ENCODE peak calls at places on chromosomes 6 and 20, in seven cellular contexts. D, M, V, F, E, X and H are unnamed samples.
A peak's percentile ranks its signal among the peaks of the same experiment; 100 is the strongest.

GRCh38 chr6:104908431-104909139 is 48.3 kb upstream of the LIN28B start:
- DNase-seq in F (no peak), X (no peak), V (no peak), M (no peak), D (no peak), E (no peak), H (no peak)

GRCh38 chr6:86152546-86152945 is 509.9 kb upstream of the SYNCRIP start:
- DNase-seq in D (no peak), V (no peak), E (no peak), X (no peak), F (no peak), M (no peak), H (no peak)

GRCh38 chr6:13013681-13014550 is 297.3 kb downstream of the PHACTR1 start:
- DNase-seq in X (no peak), V (peak; percentile 25), M (no peak), F (no peak), E (no peak), D (no peak), H (no peak)

GRCh38 chr6:73579851-73580246 is 59.0 kb upstream of the EEF1A1 start:
- DNase-seq in V (no peak), X (no peak), F (no peak), D (no peak), E (no peak), M (no peak), H (peak; percentile 25)

GRCh38 chr20:61737346-61737745 is 328.3 kb downstream of the TAF4 start:
- DNase-seq in V (no peak), F (no peak), X (no peak), M (no peak), D (no peak), E (no peak), H (no peak)

GRCh38 chr6:130815200-130816071 is 11.8 kb upstream of the SMLR1 start:
- DNase-seq in D (no peak), F (no peak), V (no peak), X (no peak), M (no peak), E (no peak), H (no peak)

GRCh38 chr20:62598761-62599194 is 43.5 kb upstream of the SLCO4A1 start:
- DNase-seq in F (no peak), E (no peak), M (peak; percentile 66), V (no peak), X (no peak), D (no peak), H (peak; percentile 66)

GRCh38 chr6:71134929-71135642 is 153.5 kb upstream of the OGFRL1 start:
- DNase-seq in V (no peak), X (no peak), E (no peak), M (no peak), D (no peak), F (no peak), H (no peak)

GRCh38 chr20:2140561-2140960 is 38.9 kb downstream of the STK35 start:
- DNase-seq in V (no peak), D (no peak), F (no peak), E (no peak), M (peak; percentile 35), X (no peak), H (no peak)

GRCh38 chr20:2142649-2143048 is 41.0 kb downstream of the STK35 start:
- DNase-seq in D (no peak), E (no peak), V (no peak), M (no peak), X (no peak), F (no peak), H (no peak)

GRCh38 chr20:2143594-2143993 is 42.0 kb downstream of the STK35 start:
- DNase-seq in F (no peak), X (no peak), V (no peak), E (no peak), D (no peak), M (no peak), H (no peak)

GRCh38 chr20:2139736-2140135 is 38.1 kb downstream of the STK35 start:
- DNase-seq in F (no peak), D (no peak), E (no peak), V (no peak), M (no peak), X (no peak), H (no peak)

DNA sequence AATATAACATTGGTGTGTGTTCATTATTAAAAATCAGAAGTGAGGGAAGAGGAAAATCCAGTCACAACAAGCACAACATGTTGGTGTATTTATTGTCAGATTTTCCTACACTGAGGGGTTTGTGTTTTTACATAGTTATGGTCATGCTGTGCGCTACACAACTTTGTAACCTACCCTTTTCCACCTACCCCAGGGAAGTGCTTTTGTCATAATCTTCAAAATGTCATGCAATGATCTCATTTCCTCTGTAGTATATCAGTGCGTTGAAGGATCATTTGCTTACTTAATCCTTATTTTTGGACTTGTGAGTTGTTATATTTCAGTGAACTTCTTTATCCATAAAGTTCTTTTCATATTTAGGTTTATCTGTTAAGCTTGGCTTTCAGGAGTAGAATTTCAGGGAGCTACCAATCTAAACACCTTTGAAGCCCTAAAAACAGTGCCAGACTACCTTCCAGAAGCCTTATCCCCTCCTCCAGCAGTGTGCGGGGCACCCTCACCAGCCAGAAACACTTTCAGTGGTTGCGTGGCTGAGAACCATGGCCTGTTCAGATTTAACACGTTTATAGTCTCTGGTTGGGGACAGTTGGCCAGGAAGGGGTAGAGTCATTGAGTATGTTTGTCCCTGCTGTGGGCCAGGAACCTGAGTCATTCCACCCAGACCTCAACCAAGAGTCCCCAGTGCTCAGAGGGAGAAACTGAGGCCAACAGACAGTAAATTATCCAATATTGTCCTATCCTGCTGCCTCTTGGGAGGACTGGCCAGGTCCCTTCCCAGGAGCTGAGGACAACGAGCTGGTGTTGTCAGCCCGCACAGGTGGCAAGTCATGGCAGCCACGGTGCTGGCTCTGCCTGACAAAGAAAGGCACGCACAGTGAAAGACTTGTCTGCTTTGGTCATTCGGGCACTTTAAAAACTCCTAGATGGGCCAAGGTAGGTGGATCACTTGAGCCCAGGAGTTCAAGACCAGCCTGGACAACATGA is 40.3 kb downstream of the STK35 start:
- DNase-seq in D (no peak), X (no peak), V (no peak), F (no peak), E (no peak), M (no peak), H (no peak)
- TF ChIP-seq POLR2AphosphoS5 in D (no peak), X (no peak), V (no peak), F (no peak), E (no peak), M (no peak), H (no peak)

GRCh38 chr20:37521091-37521771 is at the start of gene NNAT:
- DNase-seq in D (no peak), X (no peak), M (no peak), F (no peak), E (no peak), V (no peak), H (peak; percentile 79)

GRCh38 chr20:37524221-37524700 is 3.2 kb downstream of the NNAT start:
- DNase-seq in F (no peak), M (peak; percentile 64), X (no peak), E (no peak), V (no peak), D (no peak), H (no peak)

GRCh38 chr20:37523012-37523391 is 2.0 kb downstream of the NNAT start:
- DNase-seq in V (no peak), D (no peak), X (no peak), E (no peak), M (no peak), F (no peak), H (peak; percentile 51)

GRCh38 chr20:37520417-37520751 is 666 bp upstream of the NNAT start:
- DNase-seq in E (no peak), F (no peak), V (no peak), D (no peak), X (no peak), M (no peak), H (peak; percentile 12)

DNA sequence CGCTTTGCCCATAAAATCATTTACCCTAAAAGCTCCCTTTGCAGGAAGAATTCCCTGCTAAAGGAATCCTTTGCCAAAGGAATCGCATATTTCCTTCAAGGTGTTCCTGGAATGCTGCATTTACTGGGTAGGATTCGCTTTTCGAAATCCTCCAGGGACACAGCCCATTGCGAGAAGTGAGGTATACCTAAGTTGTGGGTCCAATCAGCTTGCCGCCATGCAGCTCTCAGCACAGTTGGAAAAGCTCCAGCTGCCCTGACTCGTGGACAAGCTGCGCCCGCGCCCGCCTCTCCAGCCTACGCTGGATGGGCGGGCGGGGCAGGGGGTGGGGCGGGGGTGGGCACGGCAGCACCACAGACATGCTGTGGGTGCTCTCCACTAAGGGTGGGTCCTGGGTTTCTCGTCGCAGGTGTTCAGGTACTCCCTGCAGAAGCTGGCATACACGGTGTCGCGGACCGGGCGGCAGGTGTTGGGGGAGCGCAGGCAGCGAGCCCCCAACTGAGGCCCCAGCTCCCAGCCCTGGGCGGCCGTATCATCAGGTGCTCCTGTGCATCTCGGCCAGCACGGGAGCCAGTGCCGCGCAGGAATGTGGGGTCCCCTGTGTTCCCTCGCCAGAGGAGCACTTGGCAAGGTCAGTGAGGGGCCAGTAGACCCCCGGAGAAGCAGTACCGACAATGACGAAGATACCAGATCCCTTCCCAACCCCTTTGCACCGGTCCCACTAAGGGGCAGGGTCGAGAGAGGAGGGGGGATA is 1.4 kb downstream of the NNAT start:
- DNase-seq in D (no peak), M (peak; percentile 68), X (no peak), E (no peak), F (no peak), V (no peak), H (peak; percentile 87)
- TF ChIP-seq POLR2AphosphoS5 in D (no peak), M (no peak), X (no peak), E (no peak), F (no peak), V (no peak), H (no peak)

GRCh38 chr6:82988904-82989303 is 76.7 kb downstream of the UBE3D start:
- DNase-seq in M (no peak), E (no peak), V (no peak), D (no peak), F (no peak), X (no peak), H (no peak)
- TF ChIP-seq POLR2AphosphoS5 in M (no peak), E (no peak), V (no peak), D (no peak), F (no peak), X (no peak), H (no peak)

GRCh38 chr20:43716123-43716522 is 10.7 kb downstream of the GTSF1L start:
- DNase-seq in D (no peak), M (no peak), F (no peak), V (no peak), X (no peak), E (no peak), H (no peak)

GRCh38 chr20:43715044-43715443 is 11.8 kb downstream of the GTSF1L start:
- DNase-seq in M (no peak), D (no peak), F (no peak), X (no peak), V (no peak), E (no peak), H (no peak)

GRCh38 chr20:43711098-43711654 is 15.6 kb downstream of the GTSF1L start:
- DNase-seq in E (no peak), X (no peak), M (no peak), F (no peak), V (no peak), D (no peak), H (peak; percentile 69)

GRCh38 chr20:43715511-43715910 is 11.3 kb downstream of the GTSF1L start:
- DNase-seq in F (no peak), X (no peak), V (no peak), M (no peak), E (no peak), D (no peak), H (no peak)

DNA sequence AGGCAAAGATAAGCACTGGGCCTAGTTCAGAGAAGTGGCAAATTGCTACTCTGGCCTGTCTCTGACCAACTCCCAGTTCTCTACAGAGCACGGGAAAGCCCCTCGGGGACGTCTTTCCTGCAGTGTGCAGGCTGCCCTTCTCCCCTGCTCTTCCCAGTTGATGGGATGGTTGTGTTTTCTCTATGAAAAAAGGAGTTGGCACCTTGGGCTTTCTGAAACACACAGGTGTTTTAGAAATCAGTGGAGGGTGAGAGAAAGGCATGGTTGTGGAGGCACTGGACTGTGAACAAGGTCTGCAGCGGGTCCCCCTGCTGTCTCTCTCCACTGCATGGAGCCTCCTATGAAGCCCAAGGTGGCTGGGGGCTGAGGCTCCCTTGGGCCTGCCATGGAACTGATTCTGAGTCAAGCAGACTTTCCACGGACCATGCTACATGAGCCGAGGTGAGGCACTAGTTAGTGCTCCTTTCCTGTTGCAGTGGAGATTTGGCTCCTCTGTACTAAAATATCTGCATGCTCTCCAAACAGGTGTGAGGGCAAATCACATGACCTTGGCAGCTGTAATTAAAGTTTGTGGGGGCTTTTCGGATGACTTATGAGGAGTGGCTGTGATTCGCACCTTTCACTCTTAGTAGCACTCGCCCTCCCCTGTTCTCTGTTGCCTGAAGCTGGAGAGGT is 16.3 kb downstream of the GTSF1L start:
- DNase-seq in D (peak; percentile 50), F (no peak), V (peak; percentile 58), M (peak; percentile 29), E (no peak), X (no peak), H (no peak)
- TF ChIP-seq POLR2AphosphoS5 in D (no peak), F (no peak), V (no peak), M (no peak), E (no peak), X (no peak), H (no peak)